ENCODE peak calls at places on chromosomes 16 and 17, in eight cellular contexts. L is glutamatergic neuron; Y is GM10248; F is CD4-positive, alpha-beta T cell; M is CD8-positive, alpha-beta T cell; D is chondrocyte; S is cardiac muscle cell; E is PC-9. G is an unnamed sample.

GRCh38 chr17:17972126-17972951 is at the start of the genes DRC3 and TOM1L2:
- DNase-seq in F (peak; percentile 100), M (peak; percentile 100), L (peak; percentile 100), E (peak; percentile 100), Y (peak; percentile 99), D (peak; percentile 100), S (peak; percentile 100), G (peak; percentile 98)

GRCh38 chr17:61353615-61354014 is 46.0 kb upstream of the TBX2 start:
- DNase-seq in M (no peak), Y (no peak), D (no peak), L (no peak), F (no peak), S (no peak), E (no peak), G (no peak)

GRCh38 chr16:85924675-85925074 is 25.7 kb downstream of the IRF8 start:
- DNase-seq in S (no peak), L (no peak), D (no peak), Y (no peak), E (no peak), F (no peak), M (no peak), G (no peak)

GRCh38 chr16:21205303-21205702 is 6.1 kb downstream of the ZP2 start:
- DNase-seq in E (no peak), M (no peak), D (no peak), Y (no peak), L (no peak), S (no peak), F (no peak), G (no peak)

GRCh38 chr17:80751460-80752368 is 207.1 kb downstream of the RPTOR start:
- DNase-seq in E (no peak), Y (no peak), L (no peak), F (no peak), D (no peak), S (no peak), M (no peak), G (no peak)

GRCh38 chr16:58723109-58723508 is 11.0 kb downstream of the GOT2 start:
- DNase-seq in Y (no peak), M (no peak), S (no peak), E (no peak), D (no peak), F (no peak), L (no peak), G (no peak)

GRCh38 chr17:49108318-49108717 is 24.3 kb upstream of the B4GALNT2 start:
- DNase-seq in F (no peak), Y (no peak), D (no peak), L (no peak), M (no peak), S (no peak), E (peak; percentile 31), G (no peak)

GRCh38 chr17:68318103-68318991 is 27.1 kb downstream of the ARSG start:
- DNase-seq in S (no peak), M (no peak), D (no peak), Y (no peak), L (no peak), E (peak; percentile 71), F (no peak), G (no peak)

GRCh38 chr16:58738672-58739296 is 4.7 kb upstream of the GOT2 start:
- DNase-seq in Y (no peak), F (no peak), E (no peak), D (no peak), S (no peak), M (no peak), L (no peak), G (no peak)

GRCh38 chr16:28312327-28312726 is 20.0 kb downstream of the SBK1 start:
- DNase-seq in F (no peak), Y (no peak), D (peak; percentile 56), M (no peak), S (no peak), E (no peak), L (no peak), G (no peak)

GRCh38 chr17:70080541-70081347 is 5.7 kb downstream of the KCNJ16 start:
- DNase-seq in S (no peak), E (no peak), L (no peak), D (no peak), Y (no peak), F (no peak), M (no peak), G (no peak)

GRCh38 chr16:64654137-64654652 is 467.7 kb downstream of the CDH11 start:
- DNase-seq in F (no peak), D (no peak), L (no peak), S (no peak), Y (no peak), M (no peak), E (no peak), G (no peak)
- TF ChIP-seq CTCF in F (no peak), D (peak; percentile 71), L (no peak), S (no peak), Y (no peak), M (no peak), E (no peak), G (no peak)

GRCh38 chr17:82433560-82434215 is 15.3 kb upstream of the OGFOD3 start:
- DNase-seq in E (no peak), F (no peak), S (no peak), L (no peak), D (no peak), Y (no peak), M (no peak), G (no peak)

GRCh38 chr17:82435103-82435502 is 15.4 kb downstream of the CYBC1 start:
- DNase-seq in F (no peak), L (no peak), Y (no peak), M (no peak), E (no peak), D (no peak), S (no peak), G (no peak)

GRCh38 chr17:82434216-82434565 is 15.8 kb upstream of the OGFOD3 start:
- DNase-seq in Y (no peak), L (no peak), D (no peak), F (peak; percentile 36), S (no peak), M (no peak), E (no peak), G (no peak)

GRCh38 chr17:82429824-82430223 is 11.4 kb upstream of the OGFOD3 start:
- DNase-seq in M (no peak), L (no peak), E (no peak), Y (no peak), S (no peak), D (no peak), F (no peak), G (no peak)

DNA sequence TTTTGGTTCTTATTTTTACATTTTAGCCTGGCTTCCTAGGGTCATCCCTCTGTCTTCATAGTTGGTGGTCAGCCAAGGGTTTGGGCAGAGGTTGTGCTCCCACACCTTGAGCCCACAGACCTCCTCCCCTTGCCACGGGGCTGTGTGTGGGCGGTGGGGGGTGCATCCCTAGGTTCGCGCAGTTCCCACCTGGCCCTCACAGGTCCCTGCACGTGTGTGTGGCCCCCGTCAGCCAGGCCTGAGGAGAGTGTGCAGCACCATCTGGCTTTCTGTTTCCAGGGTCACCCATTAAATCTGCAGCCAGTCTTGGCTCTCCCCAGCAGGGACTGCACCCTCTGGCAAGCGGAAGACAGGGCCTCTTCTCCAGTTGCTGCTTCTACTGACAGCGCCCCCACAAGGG is 13.6 kb upstream of the OGFOD3 start:
- DNase-seq in F (no peak), L (no peak), E (no peak), M (no peak), S (no peak), Y (no peak), D (no peak), G (no peak)
- TF ChIP-seq CTCF in F (no peak), L (no peak), E (no peak), M (no peak), S (no peak), Y (no peak), D (no peak), G (no peak)

GRCh38 chr16:78242231-78242630 is 142.8 kb downstream of the WWOX start:
- DNase-seq in M (no peak), D (no peak), S (no peak), Y (no peak), E (no peak), F (no peak), L (no peak), G (no peak)

GRCh38 chr16:78244131-78244899 is 144.9 kb downstream of the WWOX start:
- DNase-seq in F (no peak), M (no peak), E (peak; percentile 13), Y (no peak), L (no peak), D (no peak), S (no peak), G (no peak)

GRCh38 chr16:78237856-78238255 is 138.4 kb downstream of the WWOX start:
- DNase-seq in Y (no peak), D (no peak), M (no peak), L (no peak), E (no peak), S (no peak), F (no peak), G (no peak)

GRCh38 chr16:78237346-78237745 is 137.9 kb downstream of the WWOX start:
- DNase-seq in E (no peak), M (no peak), D (no peak), Y (no peak), F (no peak), L (no peak), S (peak; percentile 48), G (no peak)

DNA sequence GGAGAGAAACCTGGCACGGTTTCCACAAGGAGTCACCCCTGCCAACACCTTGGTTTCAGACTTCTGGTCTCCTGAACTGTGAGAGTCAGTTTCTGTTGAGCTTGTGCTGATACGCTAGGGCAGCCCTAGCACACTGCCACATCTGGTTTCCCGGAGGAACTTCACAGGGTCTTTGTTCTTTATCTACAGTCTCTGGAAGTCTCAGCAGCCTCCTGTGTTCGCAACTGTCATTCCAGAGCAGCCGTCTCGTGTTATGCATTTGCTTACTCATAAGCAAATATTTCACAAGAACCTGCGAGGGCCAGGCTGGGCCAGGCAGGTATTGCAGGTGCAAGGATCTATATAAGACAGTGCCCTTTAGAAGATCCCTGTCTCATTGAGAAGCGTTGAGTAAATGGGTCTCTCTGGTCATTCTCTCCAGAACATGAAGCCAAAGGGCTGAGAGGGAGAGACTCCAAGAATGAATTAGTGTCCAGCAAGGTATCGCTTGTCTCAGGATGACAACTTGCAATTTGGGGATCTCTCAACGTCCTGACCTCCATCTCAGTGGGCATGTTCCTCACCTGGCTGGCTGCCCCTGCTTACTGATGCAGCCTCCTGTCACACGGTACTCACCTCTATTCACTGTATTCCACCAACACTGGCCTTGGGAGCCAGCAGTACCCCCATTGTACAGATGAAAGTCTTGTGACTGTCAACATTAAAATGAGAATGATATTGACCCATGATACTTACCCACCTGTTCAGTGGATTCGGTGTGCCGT is 141.2 kb downstream of the WWOX start:
- DNase-seq in Y (no peak), S (no peak), E (peak; percentile 8), F (no peak), L (no peak), M (no peak), D (no peak), G (no peak)
- TF ChIP-seq CTCF in Y (no peak), S (no peak), E (no peak), F (no peak), L (no peak), M (no peak), D (no peak), G (no peak)

GRCh38 chr16:19984136-19984535 is 89.6 kb downstream of the GPR139 start:
- DNase-seq in L (no peak), S (no peak), F (no peak), Y (no peak), M (no peak), E (no peak), D (no peak), G (no peak)

GRCh38 chr16:19979638-19980037 is 94.1 kb downstream of the GPR139 start:
- DNase-seq in M (no peak), F (no peak), L (no peak), D (no peak), Y (no peak), E (no peak), S (no peak), G (no peak)

GRCh38 chr16:19980866-19981265 is 92.8 kb downstream of the GPR139 start:
- DNase-seq in S (peak; percentile 25), Y (no peak), D (no peak), M (no peak), E (no peak), F (no peak), L (peak; percentile 26), G (no peak)
- TF ChIP-seq CTCF in S (peak; percentile 34), Y (peak; percentile 26), D (peak; percentile 51), M (no peak), E (peak; percentile 37), F (no peak), L (peak; percentile 63), G (no peak)

G was measured in omental fat pad.